ENCODE peak calls at places on chromosome 11, in seven cellular contexts. U, O, G, C, A, L and Z are unnamed samples. For H3K4me1 and H3K36me3, the result is how much of the 10 kb centered on the place peaks cover.

GRCh38 chr11:128302425-128303186 is 284.8 kb downstream of the ETS1 start:
- DNase-seq in A (peak), L (no peak), C (no peak), U (no peak), G (peak), O (peak), Z (peak)

GRCh38 chr11:33721291-33721840 is 14.9 kb downstream of the CD59 start:
- DNase-seq in O (no peak), L (no peak), C (no peak), A (no peak), G (no peak), U (no peak), Z (no peak)

GRCh38 chr11:12606597-12606996 is 67.6 kb upstream of the TEAD1 start:
- DNase-seq in C (no peak), A (no peak), U (no peak), G (no peak), L (no peak), O (no peak), Z (no peak)

GRCh38 chr11:120778692-120779490 is 245.0 kb upstream of the TBCEL start:
- DNase-seq in O (no peak), A (no peak), U (no peak), C (no peak), L (no peak), G (no peak), Z (no peak)

GRCh38 chr11:88814076-88814475 is 251.7 kb downstream of the GRM5 start:
- DNase-seq in A (no peak), O (no peak), L (no peak), G (no peak), U (no peak), C (no peak), Z (no peak)

GRCh38 chr11:116547571-116547970 is 225.2 kb downstream of the BUD13 start:
- DNase-seq in A (no peak), L (no peak), O (no peak), C (no peak), U (no peak), G (no peak), Z (no peak)

GRCh38 chr11:86696004-86696403 is 23.6 kb upstream of the ME3 start:
- DNase-seq in O (no peak), L (peak), C (no peak), U (no peak), A (no peak), G (no peak), Z (no peak)

GRCh38 chr11:128628686-128629085 is 41.3 kb upstream of the ETS1 start:
- DNase-seq in U (no peak), O (no peak), L (no peak), A (peak), C (no peak), G (no peak), Z (no peak)

GRCh38 chr11:27910186-27910941 is 197.6 kb downstream of the KIF18A start:
- DNase-seq in O (no peak), A (no peak), L (peak), G (no peak), C (no peak), U (no peak), Z (no peak)

GRCh38 chr11:73582636-73583035 is 15.3 kb downstream of the FAM168A start:
- DNase-seq in O (no peak), A (no peak), G (no peak), C (no peak), L (no peak), U (no peak), Z (no peak)

GRCh38 chr11:14905104-14906033 is 13.3 kb upstream of the CYP2R1 start:
- DNase-seq in G (peak), U (peak), L (no peak), A (peak), C (peak), O (peak), Z (peak)

GRCh38 chr11:122198291-122198983 is 82.4 kb upstream of the BLID start:
- DNase-seq in G (no peak), U (no peak), O (no peak), A (no peak), C (no peak), L (no peak), Z (no peak)

GRCh38 chr11:122197055-122197987 is 81.3 kb upstream of the BLID start:
- DNase-seq in C (peak), L (peak), G (no peak), U (no peak), A (no peak), O (peak), Z (no peak)

GRCh38 chr11:122193457-122193856 is 77.4 kb upstream of the BLID start:
- DNase-seq in L (no peak), C (no peak), O (no peak), U (no peak), G (no peak), A (no peak), Z (no peak)

GRCh38 chr11:122192634-122193245 is 76.7 kb upstream of the BLID start:
- DNase-seq in C (no peak), A (no peak), U (no peak), O (no peak), G (no peak), L (no peak), Z (no peak)

GRCh38 chr11:122195790-122196189 is 79.8 kb upstream of the BLID start:
- DNase-seq in O (no peak), U (no peak), L (no peak), A (no peak), C (no peak), G (no peak), Z (no peak)
- H3K4me1 ChIP-seq in O (under half), U (under half), L (half or more), A (under half), C (half or more), G (under half), Z (under half)

GRCh38 chr11:44305643-44306468 is 4.1 kb downstream of the ALX4 start:
- DNase-seq in A (no peak), L (no peak), O (peak), C (no peak), U (peak), G (peak), Z (no peak)
- H3K36me3 ChIP-seq in A (under half), L (under half), O (under half), C (under half), U (under half), G (under half), Z (under half)

GRCh38 chr11:46367916-46368267 is 13.6 kb upstream of the MDK start:
- DNase-seq in A (no peak), U (no peak), C (no peak), G (no peak), O (no peak), L (no peak), Z (no peak)
- TF ChIP-seq CTCF in A (no peak), U (no peak), C (no peak), G (no peak), O (peak), L (peak), Z (no peak)

DNA sequence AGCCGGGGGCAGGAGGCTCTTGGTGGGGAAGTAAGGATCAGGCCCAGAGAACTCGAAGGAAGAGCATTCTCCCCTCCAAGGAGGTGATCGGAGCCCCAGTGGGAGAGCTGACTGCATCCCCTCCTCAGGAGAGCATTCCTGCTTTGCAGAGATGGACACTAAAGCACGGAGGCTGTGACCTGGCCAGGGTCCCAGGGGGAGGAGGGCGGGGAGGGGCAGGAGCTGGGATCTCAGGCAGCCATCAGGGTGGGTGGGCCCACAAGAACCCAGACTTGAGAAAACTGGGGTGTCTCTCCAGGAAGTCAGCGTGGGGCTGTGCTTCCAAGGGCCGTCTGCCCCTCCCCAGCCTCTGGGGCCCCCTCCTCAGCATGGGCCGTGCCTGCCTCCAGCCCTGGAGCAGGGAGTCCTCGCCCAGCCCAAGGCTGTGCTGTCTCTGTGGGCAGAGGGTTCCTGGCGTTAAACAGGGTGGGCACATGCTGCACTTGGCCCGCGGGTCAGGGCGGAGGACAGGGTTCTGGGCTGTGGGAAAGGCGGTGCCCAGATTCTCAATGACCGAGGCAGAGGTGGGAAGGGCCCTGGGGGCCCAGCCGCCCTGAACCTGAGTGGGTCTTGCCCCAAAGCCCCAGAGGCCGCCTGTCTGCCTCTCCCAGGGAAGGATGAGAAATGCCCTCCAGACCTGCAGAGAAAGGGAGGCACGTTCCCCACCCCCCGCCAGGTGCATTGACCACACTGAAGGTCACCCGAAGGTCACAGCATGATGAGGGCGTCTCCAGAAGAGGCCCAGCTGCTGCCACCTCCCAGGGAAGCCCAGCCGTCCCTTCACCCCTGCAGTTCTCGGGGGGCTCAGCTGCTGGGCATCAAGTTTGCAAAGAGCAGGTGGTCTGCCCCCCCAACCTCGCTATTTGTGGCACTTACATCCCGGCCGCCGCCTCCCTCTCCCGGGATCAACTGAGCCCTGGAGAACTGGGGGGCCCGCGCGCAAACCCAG is 643 bp downstream of the CEND1 start:
- DNase-seq in G (no peak), O (no peak), L (no peak), C (no peak), A (peak), U (no peak), Z (no peak)
- H3K4me1 ChIP-seq in G (under half), O (under half), L (under half), C (under half), A (under half), U (under half), Z (under half)

GRCh38 chr11:47171856-47172255 is 4.8 kb downstream of the ARFGAP2 start:
- DNase-seq in C (no peak), U (no peak), O (no peak), L (no peak), G (no peak), A (no peak), Z (no peak)
- H3K36me3 ChIP-seq in C (half or more), U (under half), O (under half), L (under half), G (under half), A (half or more), Z (half or more)

GRCh38 chr11:68495330-68495729 is 34.8 kb downstream of the PPP6R3 start:
- DNase-seq in O (no peak), L (no peak), C (no peak), G (no peak), U (no peak), A (no peak), Z (no peak)

GRCh38 chr11:68498313-68498712 is 37.8 kb downstream of the PPP6R3 start:
- DNase-seq in L (no peak), A (no peak), O (peak), C (no peak), U (no peak), G (peak), Z (no peak)

GRCh38 chr11:68495872-68496271 is 35.3 kb downstream of the PPP6R3 start:
- DNase-seq in A (no peak), O (no peak), U (no peak), L (no peak), G (no peak), C (no peak), Z (no peak)

GRCh38 chr11:68498903-68499883 is 38.6 kb downstream of the PPP6R3 start:
- DNase-seq in O (no peak), A (no peak), U (no peak), C (no peak), G (no peak), L (no peak), Z (no peak)

DNA sequence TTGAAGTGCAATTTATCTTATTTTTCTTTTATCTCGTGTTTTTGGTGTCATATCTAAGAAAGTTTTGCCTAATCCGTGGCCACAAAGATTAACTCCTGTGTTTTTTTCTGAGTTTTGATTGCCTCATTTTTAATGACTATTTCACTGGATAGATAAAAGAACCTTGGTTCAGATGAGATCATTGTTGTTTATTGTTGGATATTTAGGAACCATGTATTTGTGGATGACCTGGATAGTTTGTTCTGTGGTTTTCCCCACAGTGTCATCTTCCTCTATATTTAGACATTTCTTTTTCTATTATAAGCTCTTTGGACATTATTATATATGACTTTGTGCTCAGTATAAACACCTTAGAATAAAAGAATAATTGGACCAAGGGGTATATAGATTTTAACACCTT is 37.2 kb downstream of the PPP6R3 start:
- DNase-seq in A (no peak), G (no peak), U (no peak), C (no peak), L (no peak), O (no peak), Z (no peak)
- TF ChIP-seq CTCF in A (no peak), G (no peak), U (no peak), C (no peak), L (no peak), O (no peak), Z (no peak)